ENCODE peak calls at places on chromosome 11, in six cellular contexts. H, F, I, O, B and L are unnamed samples.

GRCh38 chr11:64296830-64297721 is 3.1 kb upstream of the CATSPERZ start:
- DNase-seq in F (no peak), H (no peak), O (no peak), B (no peak), I (no peak), L (no peak)

GRCh38 chr11:130608267-130608666 is 159.8 kb downstream of the ADAMTS15 start:
- DNase-seq in H (no peak), B (no peak), F (no peak), I (no peak), O (no peak), L (no peak)

GRCh38 chr11:64665381-64665780 is 57.6 kb downstream of the NRXN2 start:
- DNase-seq in O (no peak), B (no peak), H (no peak), I (no peak), F (peak), L (no peak)

GRCh38 chr11:64629796-64630562 is 39.0 kb downstream of the SLC22A12 start:
- DNase-seq in H (peak), I (no peak), B (peak), F (peak), O (no peak), L (peak)

GRCh38 chr11:19892387-19892786 is 179.8 kb downstream of the NAV2 start:
- DNase-seq in F (no peak), O (no peak), B (no peak), I (no peak), H (no peak), L (no peak)

GRCh38 chr11:12258451-12258850 is 118.9 kb upstream of the PARVA start:
- DNase-seq in F (peak), I (peak), B (no peak), H (no peak), O (no peak), L (no peak)

GRCh38 chr11:62193954-62194353 is 3.9 kb downstream of the SCGB1D1 start:
- DNase-seq in F (peak), B (no peak), I (no peak), O (no peak), H (no peak), L (no peak)

GRCh38 chr11:62444835-62445234 is 26.0 kb downstream of the SCGB1A1 start:
- DNase-seq in F (no peak), H (no peak), B (no peak), I (no peak), O (no peak), L (no peak)

GRCh38 chr11:559020-559620 is 1.4 kb downstream of the LMNTD2 start:
- DNase-seq in B (no peak), I (no peak), H (no peak), O (no peak), F (no peak), L (no peak)

GRCh38 chr11:21588754-21589153 is 604.1 kb upstream of the ANO5 start:
- DNase-seq in I (no peak), F (no peak), O (no peak), B (peak), H (no peak), L (no peak)

GRCh38 chr11:79438631-79439429 is 2.0 kb downstream of the TENM4 start:
- DNase-seq in F (no peak), H (no peak), B (peak), O (no peak), I (no peak), L (no peak)

GRCh38 chr11:119974467-119974866 is 163.4 kb downstream of the TRIM29 start:
- DNase-seq in I (no peak), H (no peak), F (no peak), O (no peak), B (no peak), L (no peak)

GRCh38 chr11:4161305-4161704 is 66.7 kb downstream of the RRM1 start:
- DNase-seq in O (no peak), I (no peak), F (no peak), H (no peak), B (no peak), L (no peak)

GRCh38 chr11:92082652-92083051 is 142.0 kb upstream of the FAT3 start:
- DNase-seq in I (no peak), H (no peak), B (no peak), F (no peak), O (no peak), L (no peak)

DNA sequence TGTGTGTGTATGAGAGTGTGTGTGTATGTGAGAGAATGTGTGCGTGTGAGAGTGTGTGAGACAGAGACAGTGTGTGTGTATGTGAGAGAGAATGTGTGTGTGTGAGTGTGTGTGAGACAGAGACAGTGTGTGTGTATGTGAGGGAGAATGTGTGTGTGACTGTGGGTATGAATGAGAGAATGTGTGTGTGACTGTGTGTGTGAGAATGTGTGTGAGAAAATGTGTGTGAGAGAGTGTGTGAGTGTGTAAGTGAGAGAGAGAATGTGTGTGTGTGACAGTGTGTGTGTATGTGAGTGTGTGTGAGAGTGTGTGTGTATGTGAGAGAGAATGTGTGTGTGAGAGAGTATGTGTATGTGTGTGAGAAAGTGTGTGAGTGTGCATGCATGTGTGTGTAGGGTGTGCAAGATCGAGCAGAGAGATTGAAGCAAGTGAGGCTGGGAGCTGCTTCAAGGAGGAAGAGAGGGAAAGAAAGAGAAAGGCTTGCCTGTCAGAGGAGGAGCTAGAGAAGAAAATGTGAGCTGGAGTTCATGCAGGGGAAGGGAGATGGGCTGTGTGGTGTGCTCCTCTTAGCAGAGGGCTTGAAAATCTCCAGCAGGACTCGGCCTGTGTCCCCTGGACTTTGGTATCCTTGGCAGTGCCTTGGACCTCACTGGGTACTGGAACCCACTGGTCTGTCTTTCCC is 27.7 kb upstream of the TP53I11 start:
- DNase-seq in F (no peak), B (no peak), H (no peak), I (no peak), O (no peak), L (no peak)
- TF ChIP-seq SIN3A in F (no peak), B (no peak), H (no peak), I (no peak), O (no peak), L (no peak)

GRCh38 chr11:70871881-70872280 is 380.5 kb downstream of the SHANK2 start:
- DNase-seq in I (no peak), F (no peak), O (no peak), B (no peak), H (no peak), L (no peak)

GRCh38 chr11:70876685-70877084 is 375.7 kb downstream of the SHANK2 start:
- DNase-seq in F (no peak), B (no peak), O (no peak), I (no peak), H (no peak), L (no peak)

GRCh38 chr11:70872299-70872698 is 380.1 kb downstream of the SHANK2 start:
- DNase-seq in O (no peak), I (no peak), F (no peak), H (no peak), B (no peak), L (no peak)

GRCh38 chr11:70872950-70873735 is 379.2 kb downstream of the SHANK2 start:
- DNase-seq in F (no peak), B (no peak), O (no peak), H (peak), I (no peak), L (no peak)

GRCh38 chr11:70873736-70874412 is 378.5 kb downstream of the SHANK2 start:
- DNase-seq in O (no peak), I (no peak), F (no peak), B (no peak), H (no peak), L (no peak)
- TF ChIP-seq JUND in O (no peak), I (no peak), F (no peak), B (no peak), H (no peak), L (no peak)

GRCh38 chr11:60514055-60514454 is 1.1 kb upstream of the MS4A13 start:
- DNase-seq in F (no peak), B (no peak), H (no peak), O (no peak), I (no peak), L (no peak)
- TF ChIP-seq SIN3A in F (no peak), B (no peak), H (no peak), O (no peak), I (no peak), L (no peak)

DNA sequence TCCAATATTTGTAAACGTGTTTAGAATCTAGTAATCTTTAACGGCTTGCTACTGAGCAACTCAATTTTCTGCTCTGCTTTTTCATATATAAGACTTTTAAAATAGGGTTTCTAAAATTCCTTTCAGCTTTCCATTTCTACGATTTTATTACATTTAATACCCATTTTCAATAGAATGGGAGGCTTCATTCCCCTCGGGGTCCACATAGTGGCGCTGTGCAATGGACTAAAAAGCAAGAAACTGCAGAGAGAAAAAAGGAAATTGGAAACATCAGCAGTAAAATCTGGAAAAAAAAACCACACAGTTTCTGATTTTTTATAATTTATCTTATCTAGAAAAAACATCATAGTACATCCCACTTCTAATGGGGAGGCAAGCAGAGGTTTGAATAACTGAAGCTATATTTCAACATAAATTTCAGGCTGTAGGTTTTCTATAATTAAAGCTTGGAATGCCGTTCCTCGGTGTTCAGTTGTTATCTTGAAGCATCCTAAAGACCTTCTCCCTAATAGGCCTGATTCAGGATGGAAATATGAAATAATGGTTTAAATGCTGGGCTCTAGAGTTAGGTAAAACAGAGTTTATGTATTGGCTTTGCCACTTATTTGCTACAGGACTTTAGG is 18.7 kb upstream of the JHY start:
- DNase-seq in B (peak), O (no peak), F (peak), I (no peak), H (no peak), L (peak)
- TF ChIP-seq JUND in B (no peak), O (no peak), F (peak), I (no peak), H (no peak), L (no peak)

GRCh38 chr11:8092587-8093424 is 11.8 kb downstream of the TUB start:
- DNase-seq in F (peak), B (peak), H (no peak), O (no peak), I (peak), L (peak)
- TF ChIP-seq SIN3A in F (no peak), B (peak), H (no peak), O (no peak), I (no peak), L (no peak)

GRCh38 chr11:122983438-122984185 is 2.0 kb upstream of the BSX start:
- DNase-seq in F (no peak), H (no peak), I (no peak), B (peak), O (no peak), L (no peak)
- TF ChIP-seq JUND in F (no peak), H (no peak), I (no peak), B (no peak), O (no peak), L (no peak)

GRCh38 chr11:67282876-67283371 is 6.2 kb upstream of the ANKRD13D start:
- DNase-seq in I (no peak), O (no peak), F (no peak), H (no peak), B (no peak), L (no peak)

GRCh38 chr11:67280791-67281551 is 8.1 kb upstream of the ANKRD13D start:
- DNase-seq in F (no peak), B (no peak), O (no peak), H (no peak), I (no peak), L (no peak)

GRCh38 chr11:67283490-67283963 is 5.6 kb upstream of the ANKRD13D start:
- DNase-seq in F (no peak), H (no peak), B (no peak), I (no peak), O (no peak), L (no peak)

GRCh38 chr11:67281552-67282150 is 7.5 kb upstream of the ANKRD13D start:
- DNase-seq in F (no peak), I (no peak), O (no peak), H (no peak), B (no peak), L (no peak)

GRCh38 chr11:67282155-67282875 is 6.8 kb upstream of the ANKRD13D start:
- DNase-seq in I (no peak), H (no peak), O (no peak), B (no peak), F (no peak), L (no peak)
- TF ChIP-seq SIN3A in I (no peak), H (no peak), O (no peak), B (no peak), F (no peak), L (no peak)

GRCh38 chr11:59776210-59777066 is 21.3 kb downstream of the STX3 start:
- DNase-seq in F (no peak), H (no peak), B (no peak), O (no peak), I (peak), L (peak)

GRCh38 chr11:59777104-59777503 is 21.9 kb downstream of the STX3 start:
- DNase-seq in H (no peak), I (no peak), O (no peak), B (no peak), F (no peak), L (no peak)

GRCh38 chr11:59779487-59779886 is 24.3 kb downstream of the STX3 start:
- DNase-seq in O (no peak), I (no peak), B (no peak), F (no peak), H (no peak), L (no peak)

GRCh38 chr11:59782080-59782479 is 26.9 kb downstream of the STX3 start:
- DNase-seq in O (no peak), H (no peak), I (no peak), F (no peak), B (no peak), L (no peak)

DNA sequence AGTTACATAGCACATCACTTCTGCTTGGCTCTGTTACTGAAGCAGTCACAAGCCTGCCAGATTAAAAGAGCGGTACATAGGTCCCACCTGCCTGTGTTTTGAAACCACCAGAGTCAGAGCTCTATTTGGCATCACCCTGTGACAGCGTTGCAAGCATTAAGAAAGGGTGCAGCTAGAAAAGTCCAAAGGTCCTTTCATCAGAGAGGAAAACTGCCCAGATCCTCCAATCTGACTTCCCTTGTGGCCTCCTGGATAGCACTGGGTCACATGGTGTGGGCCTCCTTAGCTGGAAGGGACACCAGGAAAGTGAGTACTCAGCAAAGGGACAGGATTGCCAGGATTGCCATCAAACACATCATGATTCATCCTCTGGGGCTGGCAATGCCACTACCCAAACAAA is 22.9 kb downstream of the STX3 start:
- DNase-seq in I (peak), O (no peak), H (no peak), F (no peak), B (no peak), L (no peak)
- TF ChIP-seq JUND in I (no peak), O (no peak), H (no peak), F (no peak), B (no peak), L (no peak)

GRCh38 chr11:65853249-65853979 is 4.6 kb downstream of the CFL1 start:
- DNase-seq in F (no peak), O (no peak), B (peak), I (no peak), H (no peak), L (no peak)

GRCh38 chr11:65851811-65852507 is 6.0 kb downstream of the CFL1 start:
- DNase-seq in I (no peak), O (no peak), B (peak), F (no peak), H (no peak), L (no peak)

GRCh38 chr11:65851083-65851579 is 6.8 kb downstream of the CFL1 start:
- DNase-seq in I (no peak), B (peak), O (no peak), H (no peak), F (peak), L (no peak)

GRCh38 chr11:65854161-65854592 is 3.8 kb downstream of the CFL1 start:
- DNase-seq in F (no peak), O (no peak), I (peak), B (peak), H (no peak), L (no peak)

GRCh38 chr11:65852508-65853248 is 5.3 kb downstream of the CFL1 start:
- DNase-seq in O (no peak), I (no peak), B (peak), F (no peak), H (no peak), L (no peak)
- TF ChIP-seq SIN3A in O (no peak), I (no peak), B (no peak), F (no peak), H (no peak), L (no peak)